ENCODE peak calls at places on chromosome 17, in nine cellular contexts. One of them, this sample, is unnamed.

GRCh38 chr17:82536220-82537201 is 17.0 kb downstream of the FOXK2 start:
- DNase-seq in WTC11: no peak
- DNase-seq in thoracic aorta: no peak
- DNase-seq in activated T-cell treated with anti-CD3 and anti-CD28 coated beads, Interleukin-2, amount 50 U/mL, for 72 hours: no peak
- DNase-seq in T47D: no peak
- DNase-seq in central memory CD4-positive, alpha-beta T cell: no peak
- DNase-seq in NCI-H774: no peak
- DNase-seq in NCI-H1694: no peak
- DNase-seq in activated CD4-positive, alpha-beta T cell treated with anti-CD3 and anti-CD28 coated beads, Interleukin-2, amount 50 U/mL, for 1 hour: no peak
- DNase-seq in this sample: no peak

GRCh38 chr17:1168537-1169234 is 11.1 kb downstream of the ABR start:
- DNase-seq in WTC11: no peak
- DNase-seq in thoracic aorta: no peak
- DNase-seq in activated T-cell treated with anti-CD3 and anti-CD28 coated beads, Interleukin-2, amount 50 U/mL, for 72 hours: no peak
- DNase-seq in T47D: no peak
- DNase-seq in central memory CD4-positive, alpha-beta T cell: no peak
- DNase-seq in NCI-H774: no peak
- DNase-seq in NCI-H1694: no peak
- DNase-seq in activated CD4-positive, alpha-beta T cell treated with anti-CD3 and anti-CD28 coated beads, Interleukin-2, amount 50 U/mL, for 1 hour: no peak
- DNase-seq in this sample: no peak

GRCh38 chr17:82138511-82138992 is 40.5 kb upstream of the FASN start:
- DNase-seq in WTC11: no peak
- DNase-seq in thoracic aorta: no peak
- DNase-seq in activated T-cell treated with anti-CD3 and anti-CD28 coated beads, Interleukin-2, amount 50 U/mL, for 72 hours: no peak
- DNase-seq in T47D: no peak
- DNase-seq in central memory CD4-positive, alpha-beta T cell: no peak
- DNase-seq in NCI-H774: no peak
- DNase-seq in NCI-H1694: no peak
- DNase-seq in activated CD4-positive, alpha-beta T cell treated with anti-CD3 and anti-CD28 coated beads, Interleukin-2, amount 50 U/mL, for 1 hour: no peak
- DNase-seq in this sample: no peak

GRCh38 chr17:22703786-22704441 is 1011.6 kb downstream of the KCNJ18 start:
- DNase-seq in WTC11: no peak
- DNase-seq in thoracic aorta: no peak
- DNase-seq in activated T-cell treated with anti-CD3 and anti-CD28 coated beads, Interleukin-2, amount 50 U/mL, for 72 hours: no peak
- DNase-seq in T47D: peak; percentile 68
- DNase-seq in central memory CD4-positive, alpha-beta T cell: no peak
- DNase-seq in NCI-H774: no peak
- DNase-seq in NCI-H1694: peak; percentile 28
- DNase-seq in activated CD4-positive, alpha-beta T cell treated with anti-CD3 and anti-CD28 coated beads, Interleukin-2, amount 50 U/mL, for 1 hour: no peak
- DNase-seq in this sample: no peak

GRCh38 chr17:46964315-46965265 is 14.5 kb downstream of the RPRML start:
- DNase-seq in WTC11: peak; percentile 66
- DNase-seq in thoracic aorta: no peak
- DNase-seq in activated T-cell treated with anti-CD3 and anti-CD28 coated beads, Interleukin-2, amount 50 U/mL, for 72 hours: no peak
- DNase-seq in T47D: peak; percentile 65
- DNase-seq in central memory CD4-positive, alpha-beta T cell: no peak
- DNase-seq in NCI-H774: no peak
- DNase-seq in NCI-H1694: no peak
- DNase-seq in activated CD4-positive, alpha-beta T cell treated with anti-CD3 and anti-CD28 coated beads, Interleukin-2, amount 50 U/mL, for 1 hour: no peak
- DNase-seq in this sample: no peak

GRCh38 chr17:16988749-16989229 is 16.9 kb upstream of the TNFRSF13B start:
- DNase-seq in WTC11: no peak
- DNase-seq in thoracic aorta: no peak
- DNase-seq in activated T-cell treated with anti-CD3 and anti-CD28 coated beads, Interleukin-2, amount 50 U/mL, for 72 hours: peak; percentile 29
- DNase-seq in T47D: no peak
- DNase-seq in central memory CD4-positive, alpha-beta T cell: no peak
- DNase-seq in NCI-H774: no peak
- DNase-seq in NCI-H1694: no peak
- DNase-seq in activated CD4-positive, alpha-beta T cell treated with anti-CD3 and anti-CD28 coated beads, Interleukin-2, amount 50 U/mL, for 1 hour: no peak
- DNase-seq in this sample: peak; percentile 68

GRCh38 chr17:42405963-42406495 is 17.0 kb downstream of the CAVIN1 start:
- DNase-seq in WTC11: peak; percentile 92
- DNase-seq in thoracic aorta: no peak
- DNase-seq in activated T-cell treated with anti-CD3 and anti-CD28 coated beads, Interleukin-2, amount 50 U/mL, for 72 hours: peak; percentile 88
- DNase-seq in T47D: peak; percentile 97
- DNase-seq in central memory CD4-positive, alpha-beta T cell: peak; percentile 72
- DNase-seq in NCI-H774: peak; percentile 83
- DNase-seq in NCI-H1694: peak; percentile 81
- DNase-seq in activated CD4-positive, alpha-beta T cell treated with anti-CD3 and anti-CD28 coated beads, Interleukin-2, amount 50 U/mL, for 1 hour: peak; percentile 82
- DNase-seq in this sample: peak; percentile 87

GRCh38 chr17:58121925-58122324 is 26.3 kb upstream of the OR4D1 start:
- DNase-seq in WTC11: peak; percentile 23
- DNase-seq in thoracic aorta: no peak
- DNase-seq in activated T-cell treated with anti-CD3 and anti-CD28 coated beads, Interleukin-2, amount 50 U/mL, for 72 hours: peak; percentile 8
- DNase-seq in T47D: no peak
- DNase-seq in central memory CD4-positive, alpha-beta T cell: peak; percentile 57
- DNase-seq in NCI-H774: no peak
- DNase-seq in NCI-H1694: peak; percentile 16
- DNase-seq in activated CD4-positive, alpha-beta T cell treated with anti-CD3 and anti-CD28 coated beads, Interleukin-2, amount 50 U/mL, for 1 hour: peak; percentile 34
- DNase-seq in this sample: no peak

GRCh38 chr17:81173761-81174160 is 7.7 kb upstream of the AATK start:
- DNase-seq in WTC11: no peak
- DNase-seq in thoracic aorta: no peak
- DNase-seq in activated T-cell treated with anti-CD3 and anti-CD28 coated beads, Interleukin-2, amount 50 U/mL, for 72 hours: no peak
- DNase-seq in T47D: no peak
- DNase-seq in central memory CD4-positive, alpha-beta T cell: no peak
- DNase-seq in NCI-H774: no peak
- DNase-seq in NCI-H1694: no peak
- DNase-seq in activated CD4-positive, alpha-beta T cell treated with anti-CD3 and anti-CD28 coated beads, Interleukin-2, amount 50 U/mL, for 1 hour: no peak
- DNase-seq in this sample: no peak

GRCh38 chr17:7673239-7673638 is 14.1 kb downstream of the TP53 start:
- DNase-seq in WTC11: peak; percentile 78
- DNase-seq in thoracic aorta: no peak
- DNase-seq in activated T-cell treated with anti-CD3 and anti-CD28 coated beads, Interleukin-2, amount 50 U/mL, for 72 hours: peak; percentile 41
- DNase-seq in T47D: no peak
- DNase-seq in central memory CD4-positive, alpha-beta T cell: no peak
- DNase-seq in NCI-H774: no peak
- DNase-seq in NCI-H1694: peak; percentile 25
- DNase-seq in activated CD4-positive, alpha-beta T cell treated with anti-CD3 and anti-CD28 coated beads, Interleukin-2, amount 50 U/mL, for 1 hour: peak; percentile 24
- DNase-seq in this sample: peak; percentile 47

GRCh38 chr17:80224683-80225082 is 4.5 kb downstream of the SLC26A11 start:
- DNase-seq in WTC11: peak; percentile 40
- DNase-seq in thoracic aorta: no peak
- DNase-seq in activated T-cell treated with anti-CD3 and anti-CD28 coated beads, Interleukin-2, amount 50 U/mL, for 72 hours: no peak
- DNase-seq in T47D: no peak
- DNase-seq in central memory CD4-positive, alpha-beta T cell: no peak
- DNase-seq in NCI-H774: no peak
- DNase-seq in NCI-H1694: no peak
- DNase-seq in activated CD4-positive, alpha-beta T cell treated with anti-CD3 and anti-CD28 coated beads, Interleukin-2, amount 50 U/mL, for 1 hour: no peak
- DNase-seq in this sample: no peak

GRCh38 chr17:55641559-55642160 is 81.0 kb downstream of the TMEM100 start:
- DNase-seq in WTC11: peak; percentile 52
- DNase-seq in thoracic aorta: no peak
- DNase-seq in activated T-cell treated with anti-CD3 and anti-CD28 coated beads, Interleukin-2, amount 50 U/mL, for 72 hours: peak; percentile 42
- DNase-seq in T47D: no peak
- DNase-seq in central memory CD4-positive, alpha-beta T cell: no peak
- DNase-seq in NCI-H774: peak; percentile 18
- DNase-seq in NCI-H1694: peak; percentile 79
- DNase-seq in activated CD4-positive, alpha-beta T cell treated with anti-CD3 and anti-CD28 coated beads, Interleukin-2, amount 50 U/mL, for 1 hour: peak; percentile 6
- DNase-seq in this sample: peak; percentile 17

GRCh38 chr17:80129006-80129565 is 17.8 kb downstream of the EIF4A3 start:
- DNase-seq in WTC11: no peak
- DNase-seq in thoracic aorta: no peak
- DNase-seq in activated T-cell treated with anti-CD3 and anti-CD28 coated beads, Interleukin-2, amount 50 U/mL, for 72 hours: no peak
- DNase-seq in T47D: no peak
- DNase-seq in central memory CD4-positive, alpha-beta T cell: no peak
- DNase-seq in NCI-H774: no peak
- DNase-seq in NCI-H1694: no peak
- DNase-seq in activated CD4-positive, alpha-beta T cell treated with anti-CD3 and anti-CD28 coated beads, Interleukin-2, amount 50 U/mL, for 1 hour: no peak
- DNase-seq in this sample: no peak

GRCh38 chr17:49438439-49438861 is 23.8 kb upstream of the PHB1 start:
- DNase-seq in WTC11: no peak
- DNase-seq in thoracic aorta: no peak
- DNase-seq in activated T-cell treated with anti-CD3 and anti-CD28 coated beads, Interleukin-2, amount 50 U/mL, for 72 hours: no peak
- DNase-seq in T47D: no peak
- DNase-seq in central memory CD4-positive, alpha-beta T cell: no peak
- DNase-seq in NCI-H774: no peak
- DNase-seq in NCI-H1694: no peak
- DNase-seq in activated CD4-positive, alpha-beta T cell treated with anti-CD3 and anti-CD28 coated beads, Interleukin-2, amount 50 U/mL, for 1 hour: no peak
- DNase-seq in this sample: no peak

GRCh38 chr17:75623386-75623785 is 9.8 kb upstream of the SMIM5 start:
- DNase-seq in WTC11: no peak
- DNase-seq in thoracic aorta: no peak
- DNase-seq in activated T-cell treated with anti-CD3 and anti-CD28 coated beads, Interleukin-2, amount 50 U/mL, for 72 hours: no peak
- DNase-seq in T47D: no peak
- DNase-seq in central memory CD4-positive, alpha-beta T cell: no peak
- DNase-seq in NCI-H774: no peak
- DNase-seq in NCI-H1694: no peak
- DNase-seq in activated CD4-positive, alpha-beta T cell treated with anti-CD3 and anti-CD28 coated beads, Interleukin-2, amount 50 U/mL, for 1 hour: no peak
- DNase-seq in this sample: no peak

GRCh38 chr17:8359769-8360168 is 16.7 kb downstream of the KRABD2 start:
- DNase-seq in WTC11: no peak
- DNase-seq in thoracic aorta: no peak
- DNase-seq in activated T-cell treated with anti-CD3 and anti-CD28 coated beads, Interleukin-2, amount 50 U/mL, for 72 hours: no peak
- DNase-seq in T47D: no peak
- DNase-seq in central memory CD4-positive, alpha-beta T cell: no peak
- DNase-seq in NCI-H774: no peak
- DNase-seq in NCI-H1694: peak; percentile 94
- DNase-seq in activated CD4-positive, alpha-beta T cell treated with anti-CD3 and anti-CD28 coated beads, Interleukin-2, amount 50 U/mL, for 1 hour: no peak
- DNase-seq in this sample: no peak

GRCh38 chr17:4584125-4584834 is at the start of gene SMTNL2:
- DNase-seq in WTC11: peak; percentile 63
- DNase-seq in thoracic aorta: no peak
- DNase-seq in activated T-cell treated with anti-CD3 and anti-CD28 coated beads, Interleukin-2, amount 50 U/mL, for 72 hours: peak; percentile 19
- DNase-seq in T47D: peak; percentile 30
- DNase-seq in central memory CD4-positive, alpha-beta T cell: no peak
- DNase-seq in NCI-H774: no peak
- DNase-seq in NCI-H1694: peak; percentile 56
- DNase-seq in activated CD4-positive, alpha-beta T cell treated with anti-CD3 and anti-CD28 coated beads, Interleukin-2, amount 50 U/mL, for 1 hour: peak; percentile 12
- DNase-seq in this sample: peak; percentile 62